ENCODE peak calls at places on chromosomes 13 and 19, in seven cellular contexts. G, D, K, J, T, L and W are unnamed samples.

GRCh38 chr19:14383898-14384669 is 2.8 kb downstream of the ADGRE5 start:
- DNase-seq in G (no peak), D (peak; percentile 66), K (no peak), J (no peak), T (peak; percentile 14), L (no peak), W (no peak)

GRCh38 chr13:41457589-41458186 is 338 bp downstream of the RGCC start:
- DNase-seq in G (no peak), D (no peak), K (no peak), J (no peak), T (no peak), L (peak; percentile 27), W (no peak)

GRCh38 chr13:50428183-50428877 is 413.1 kb downstream of the KCNRG start:
- DNase-seq in G (no peak), D (no peak), K (no peak), J (no peak), T (no peak), L (no peak), W (no peak)

GRCh38 chr19:58203814-58204475 is 21.1 kb downstream of the ZNF274 start:
- DNase-seq in G (no peak), D (no peak), K (no peak), J (no peak), T (no peak), L (no peak), W (no peak)

GRCh38 chr13:89027694-89028306 is 1356.6 kb downstream of the SLITRK5 start:
- DNase-seq in G (no peak), D (no peak), K (no peak), J (no peak), T (no peak), L (no peak), W (no peak)

GRCh38 chr13:76019421-76020044 is 383.4 kb downstream of the LMO7 start:
- DNase-seq in G (no peak), D (peak; percentile 61), K (no peak), J (no peak), T (no peak), L (no peak), W (no peak)

GRCh38 chr13:74835579-74835978 is 646.4 kb downstream of the TBC1D4 start:
- DNase-seq in G (no peak), D (no peak), K (no peak), J (no peak), T (no peak), L (no peak), W (no peak)

GRCh38 chr13:110944968-110945952 is 30.4 kb upstream of the ANKRD10 start:
- DNase-seq in G (no peak), D (no peak), K (no peak), J (no peak), T (no peak), L (no peak), W (no peak)

GRCh38 chr19:15475611-15476010 is 3.7 kb downstream of the PGLYRP2 start:
- DNase-seq in G (no peak), D (no peak), K (no peak), J (no peak), T (no peak), L (no peak), W (no peak)

GRCh38 chr19:5891572-5891937 is 12.0 kb downstream of the NDUFA11 start:
- DNase-seq in G (no peak), D (no peak), K (no peak), J (no peak), T (no peak), L (no peak), W (no peak)

GRCh38 chr19:4693471-4694121 is 23.5 kb upstream of the MYDGF start:
- DNase-seq in G (no peak), D (no peak), K (no peak), J (no peak), T (no peak), L (no peak), W (no peak)
- H3K27me3 ChIP-seq in G (no peaks in the 10 kb centered on the region), D (no peaks in the 10 kb centered on the region), K (no peaks in the 10 kb centered on the region), J (no peaks in the 10 kb centered on the region), T (no peaks in the 10 kb centered on the region), L (no peaks in the 10 kb centered on the region), W (no peaks in the 10 kb centered on the region)

DNA sequence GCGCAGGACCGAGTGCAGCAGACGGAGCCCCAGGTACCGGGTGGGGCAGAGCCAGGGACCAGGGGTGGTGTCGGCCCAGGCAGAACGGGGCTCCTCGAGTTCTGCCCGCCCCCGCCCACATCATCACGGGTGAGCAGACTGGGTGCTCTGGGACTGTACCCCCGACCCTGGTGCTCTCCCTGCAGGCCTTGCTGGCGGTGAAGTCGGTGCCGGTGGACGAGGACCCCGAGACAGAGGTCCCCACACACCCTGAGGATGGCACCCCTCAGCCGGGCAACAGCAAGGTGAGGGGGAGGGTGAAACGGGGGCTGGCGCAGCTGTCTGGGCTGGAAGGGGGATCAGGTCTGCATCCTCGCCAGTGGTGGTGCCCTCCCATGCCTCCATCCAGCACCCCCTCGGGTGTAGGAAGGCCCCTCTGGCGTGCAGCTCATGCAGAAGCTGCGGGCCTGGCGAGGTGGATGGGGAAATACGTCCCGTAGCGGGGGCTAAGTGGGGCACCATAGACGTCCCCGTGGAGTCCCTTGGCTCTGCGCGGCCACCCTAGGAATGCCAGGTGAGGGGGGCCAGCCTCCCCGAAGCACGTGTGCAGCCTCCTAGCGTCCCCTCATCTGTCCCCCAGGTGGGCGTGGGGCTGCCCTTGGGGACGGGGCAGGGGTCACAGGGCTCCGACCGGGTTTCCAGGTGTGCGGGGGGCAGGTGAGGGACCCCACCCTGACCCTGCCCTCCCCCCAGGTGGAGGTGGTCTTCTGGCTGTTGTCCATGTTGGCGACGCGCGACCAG is 6.4 kb downstream of the APC2 start:
- DNase-seq in G (no peak), D (no peak), K (no peak), J (no peak), T (no peak), L (no peak), W (no peak)
- H3K27me3 ChIP-seq in G (peaks cover 60% of the 10 kb centered on the region), D (peaks cover 13% of the 10 kb centered on the region), K (peaks cover 98% of the 10 kb centered on the region), J (no peaks in the 10 kb centered on the region), T (no peaks in the 10 kb centered on the region), L (peaks cover 70% of the 10 kb centered on the region), W (peaks cover 45% of the 10 kb centered on the region)

GRCh38 chr19:8184274-8184673 is 24.9 kb upstream of the CERS4 start:
- DNase-seq in G (no peak), D (no peak), K (no peak), J (no peak), T (no peak), L (no peak), W (no peak)
- H3K27me3 ChIP-seq in G (no peaks in the 10 kb centered on the region), D (no peaks in the 10 kb centered on the region), K (no peaks in the 10 kb centered on the region), J (no peaks in the 10 kb centered on the region), T (no peaks in the 10 kb centered on the region), L (no peaks in the 10 kb centered on the region), W (no peaks in the 10 kb centered on the region)

GRCh38 chr13:53782400-53783030 is 753.9 kb downstream of the OLFM4 start:
- DNase-seq in G (peak; percentile 36), D (peak; percentile 77), K (peak; percentile 32), J (no peak), T (peak; percentile 7), L (no peak), W (no peak)
- H3K27me3 ChIP-seq in G (no peaks in the 10 kb centered on the region), D (no peaks in the 10 kb centered on the region), K (no peaks in the 10 kb centered on the region), J (no peaks in the 10 kb centered on the region), T (no peaks in the 10 kb centered on the region), L (no peaks in the 10 kb centered on the region), W (no peaks in the 10 kb centered on the region)

DNA sequence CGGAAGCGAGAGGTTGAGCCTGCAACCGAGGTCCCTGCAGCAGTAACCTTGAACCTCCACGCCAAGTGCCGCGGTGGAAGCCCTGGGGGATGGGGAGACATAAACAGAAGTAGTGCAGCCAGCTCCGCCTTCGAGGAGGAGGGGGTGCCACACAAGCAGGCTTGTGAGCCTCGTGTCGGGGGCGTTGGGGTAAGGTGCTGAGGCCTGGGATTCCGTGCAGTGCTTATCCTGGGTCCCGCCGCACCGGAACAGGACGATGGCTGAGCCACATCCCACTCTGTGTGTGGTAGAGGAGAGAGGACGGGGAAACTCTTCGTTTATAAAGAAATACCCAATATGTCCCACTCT is 51.0 kb downstream of the SOX1 start:
- DNase-seq in G (no peak), D (no peak), K (peak; percentile 17), J (no peak), T (no peak), L (no peak), W (no peak)
- H3K27me3 ChIP-seq in G (no peaks in the 10 kb centered on the region), D (peaks cover 34% of the 10 kb centered on the region), K (peaks cover 72% of the 10 kb centered on the region), J (no peaks in the 10 kb centered on the region), T (peaks cover 100% of the 10 kb centered on the region), L (peaks cover 18% of the 10 kb centered on the region), W (peaks cover 9% of the 10 kb centered on the region)

GRCh38 chr13:90867336-90867683 is 480.2 kb upstream of the MIR17HG start:
- DNase-seq in G (peak; percentile 74), D (peak; percentile 82), K (peak; percentile 37), J (peak; percentile 3), T (peak; percentile 73), L (peak; percentile 37), W (no peak)

GRCh38 chr13:90868321-90868920 is 479.1 kb upstream of the MIR17HG start:
- DNase-seq in G (peak; percentile 17), D (peak; percentile 41), K (no peak), J (no peak), T (peak; percentile 13), L (no peak), W (no peak)

GRCh38 chr13:90869580-90869979 is 477.9 kb upstream of the MIR17HG start:
- DNase-seq in G (no peak), D (no peak), K (no peak), J (no peak), T (no peak), L (no peak), W (no peak)

DNA sequence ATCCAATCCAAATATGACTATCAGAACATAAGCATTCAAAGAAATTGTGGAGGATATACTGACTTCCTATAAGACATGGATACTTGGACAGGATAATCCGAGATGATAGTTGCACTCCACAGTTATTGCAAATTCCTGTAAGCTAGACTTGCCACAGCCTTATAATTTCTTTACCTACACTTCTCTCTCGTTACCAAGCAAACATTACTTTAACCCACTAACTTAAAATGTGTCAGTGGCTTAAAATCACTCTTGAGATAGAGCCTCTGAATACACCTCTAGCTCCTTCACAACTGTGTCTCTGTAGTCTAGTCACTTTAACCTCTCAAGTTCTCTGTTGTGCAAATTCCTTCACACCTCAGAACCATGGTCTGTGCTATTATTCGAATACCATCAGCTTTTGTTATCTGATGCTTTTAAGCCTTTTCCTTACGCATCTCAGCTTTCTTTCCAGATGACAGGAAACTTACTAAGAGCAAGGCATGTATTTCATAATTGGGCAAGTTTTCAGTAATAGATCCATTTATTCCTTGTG is 474.9 kb upstream of the MIR17HG start:
- DNase-seq in G (no peak), D (no peak), K (no peak), J (no peak), T (no peak), L (no peak), W (no peak)
- H3K27me3 ChIP-seq in G (no peaks in the 10 kb centered on the region), D (no peaks in the 10 kb centered on the region), K (no peaks in the 10 kb centered on the region), J (no peaks in the 10 kb centered on the region), T (no peaks in the 10 kb centered on the region), L (no peaks in the 10 kb centered on the region), W (no peaks in the 10 kb centered on the region)